ENCODE peak calls at places on chromosomes 16 and 17, in six cellular contexts. N is uterus, V is PC-3, M is fibroblast of lung, X is MM.1S, Z is heart left ventricle. K is an unnamed sample. For H3K4me1, the result is how much of the 10 kb centered on the place peaks cover.

GRCh38 chr17:8476741-8477140 is 41.1 kb downstream of the NDEL1 start:
- DNase-seq in N (no peak), V (no peak), M (no peak), X (no peak), Z (no peak), K (peak)

GRCh38 chr16:57166951-57167350 is 18.9 kb downstream of the PSME3IP1 start:
- DNase-seq in N (no peak), V (peak), M (peak), X (no peak), Z (no peak), K (no peak)

GRCh38 chr16:17757808-17758207 is 287.0 kb upstream of the XYLT1 start:
- DNase-seq in N (no peak), V (no peak), M (no peak), X (no peak), Z (no peak), K (peak)

GRCh38 chr16:74035816-74036215 is 260.8 kb upstream of the PSMD7 start:
- DNase-seq in N (no peak), V (peak), M (no peak), X (no peak), Z (no peak), K (peak)

GRCh38 chr17:8894673-8895578 is 27.5 kb upstream of the PIK3R6 start:
- DNase-seq in N (no peak), V (peak), M (peak), X (peak), Z (peak), K (peak)

GRCh38 chr17:20191066-20191465 is 181.9 kb downstream of the SPECC1 start:
- DNase-seq in N (no peak), V (peak), M (peak), X (no peak), Z (no peak), K (no peak)

GRCh38 chr16:82671743-82672142 is 45.0 kb downstream of the CDH13 start:
- DNase-seq in N (no peak), V (peak), M (no peak), X (no peak), Z (no peak), K (no peak)

GRCh38 chr16:83744521-83744981 is 63.2 kb upstream of the HSBP1 start:
- DNase-seq in N (no peak), V (peak), M (peak), X (no peak), Z (no peak), K (peak)

GRCh38 chr16:80129791-80130190 is 411.0 kb upstream of the DYNLRB2 start:
- DNase-seq in N (no peak), V (no peak), M (no peak), X (no peak), Z (no peak), K (peak)

GRCh38 chr17:33511670-33512069 is 218.6 kb upstream of the ASIC2 start:
- DNase-seq in N (no peak), V (no peak), M (no peak), X (peak), Z (no peak), K (no peak)

GRCh38 chr16:15777533-15778203 is 79.2 kb downstream of the MYH11 start:
- DNase-seq in N (no peak), V (peak), M (peak), X (peak), Z (no peak), K (peak)

GRCh38 chr16:49834496-49835009 is 21.4 kb downstream of the ZNF423 start:
- DNase-seq in N (peak), V (no peak), M (no peak), X (no peak), Z (no peak), K (peak)

GRCh38 chr17:61397086-61397842 is 2.4 kb upstream of the TBX2 start:
- DNase-seq in N (no peak), V (no peak), M (no peak), X (no peak), Z (no peak), K (peak)

GRCh38 chr17:38881600-38882191 is 11.8 kb downstream of the LASP1 start:
- DNase-seq in N (peak), V (no peak), M (peak), X (no peak), Z (peak), K (peak)

GRCh38 chr17:58575511-58575910 is 61.1 kb upstream of the MTMR4 start:
- DNase-seq in N (no peak), V (peak), M (peak), X (no peak), Z (no peak), K (no peak)

GRCh38 chr16:12288537-12289174 is 312.1 kb downstream of the SNX29 start:
- DNase-seq in N (no peak), V (no peak), M (no peak), X (no peak), Z (no peak), K (no peak)

GRCh38 chr17:48647103-48647963 is 21.2 kb upstream of the HOXB9 start:
- DNase-seq in N (no peak), V (no peak), M (no peak), X (peak), Z (no peak), K (peak)

GRCh38 chr16:86925067-86925791 is 346.9 kb downstream of the FOXL1 start:
- DNase-seq in N (no peak), V (no peak), M (peak), X (no peak), Z (no peak), K (no peak)

GRCh38 chr16:19245326-19245925 is 40.1 kb upstream of the CLEC19A start:
- DNase-seq in N (no peak), V (no peak), M (no peak), X (no peak), Z (no peak), K (no peak)

GRCh38 chr16:89193021-89193575 is 7.2 kb downstream of the SLC22A31 start:
- DNase-seq in N (peak), V (peak), M (peak), X (peak), Z (no peak), K (peak)

GRCh38 chr17:11997147-11997971 is at the start of gene ZNF18:
- DNase-seq in N (peak), V (peak), M (peak), X (peak), Z (peak), K (peak)

GRCh38 chr17:49229076-49229804 is 1.3 kb downstream of the PHOSPHO1 start:
- DNase-seq in N (no peak), V (no peak), M (no peak), X (no peak), Z (no peak), K (peak)

GRCh38 chr17:8940866-8941471 is 24.5 kb downstream of the PIK3R5 start:
- DNase-seq in N (no peak), V (no peak), M (no peak), X (no peak), Z (no peak), K (no peak)

GRCh38 chr17:2056221-2057129 is 1.6 kb downstream of the HIC1 start:
- DNase-seq in N (peak), V (no peak), M (peak), X (no peak), Z (no peak), K (peak)

GRCh38 chr16:54928421-54929089 is 2.1 kb upstream of the IRX5 start:
- DNase-seq in N (peak), V (no peak), M (peak), X (peak), Z (peak), K (peak)

GRCh38 chr17:48107137-48108055 is at the start of gene SNX11:
- DNase-seq in N (peak), V (peak), M (peak), X (peak), Z (peak), K (peak)

GRCh38 chr17:58358408-58359172 is 6.6 kb upstream of the SUPT4H1 start:
- DNase-seq in N (no peak), V (no peak), M (no peak), X (no peak), Z (no peak), K (no peak)

GRCh38 chr16:85210423-85211169 is 98.3 kb upstream of the CIBAR2 start:
- DNase-seq in N (no peak), V (peak), M (peak), X (no peak), Z (no peak), K (no peak)

GRCh38 chr17:2972749-2973148 is 90.7 kb downstream of the OR1D5 start:
- DNase-seq in N (no peak), V (no peak), M (no peak), X (no peak), Z (no peak), K (no peak)

GRCh38 chr16:23433261-23433920 is 19.6 kb downstream of the COG7 start:
- DNase-seq in N (no peak), V (no peak), M (no peak), X (no peak), Z (no peak), K (no peak)
- H3K27ac ChIP-seq in N (no peak), V (no peak), M (no peak), X (no peak), Z (no peak), K (no peak)

DNA sequence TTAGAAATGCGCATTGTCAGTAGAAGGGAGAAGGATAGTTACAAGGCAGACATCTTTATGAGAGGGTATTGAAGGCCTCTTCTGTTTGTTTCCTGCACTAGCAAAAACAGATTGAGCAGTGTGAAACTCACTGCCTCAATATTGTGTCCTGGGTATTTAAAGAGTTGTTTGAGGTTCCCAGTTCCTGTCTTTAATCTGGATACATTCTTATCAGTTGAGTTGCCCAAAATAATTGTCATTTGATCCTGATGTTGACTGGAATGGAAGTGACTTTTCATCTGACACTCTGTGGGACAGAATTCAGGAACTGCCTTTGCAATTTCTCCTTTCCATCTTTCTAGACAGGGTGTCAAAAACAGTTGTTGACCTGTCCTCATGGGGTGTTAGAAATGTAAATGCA is 1.7 kb downstream of the ATP6V0A1 start:
- DNase-seq in N (no peak), V (no peak), M (no peak), X (no peak), Z (no peak), K (no peak)
- H3K4me1 ChIP-seq in N (under half), V (under half), M (under half), X (under half), Z (under half), K (under half)

GRCh38 chr17:81528651-81529436 is 667 bp downstream of the FSCN2 start:
- DNase-seq in N (no peak), V (peak), M (no peak), X (no peak), Z (no peak), K (no peak)
- H3K27ac ChIP-seq in N (no peak), V (no peak), M (no peak), X (no peak), Z (no peak), K (no peak)

GRCh38 chr16:23124315-23124714 is 24.9 kb downstream of the USP31 start:
- DNase-seq in N (peak), V (peak), M (peak), X (no peak), Z (no peak), K (no peak)
- H3K4me1 ChIP-seq in N (under half), V (under half), M (under half), X (under half), Z (under half), K (under half)

GRCh38 chr17:40552806-40553693 is 12.2 kb downstream of the CCR7 start:
- DNase-seq in N (peak), V (no peak), M (peak), X (no peak), Z (peak), K (peak)
- H3K27ac ChIP-seq in N (peak), V (no peak), M (peak), X (no peak), Z (peak), K (peak)

GRCh38 chr17:75689441-75689873 is 22.3 kb downstream of the SAP30BP start:
- DNase-seq in N (no peak), V (peak), M (no peak), X (peak), Z (no peak), K (no peak)

GRCh38 chr17:75693500-75694481 is 26.7 kb downstream of the SAP30BP start:
- DNase-seq in N (peak), V (peak), M (peak), X (no peak), Z (peak), K (peak)

GRCh38 chr17:75692976-75693375 is 25.8 kb downstream of the SAP30BP start:
- DNase-seq in N (no peak), V (no peak), M (peak), X (no peak), Z (no peak), K (no peak)

GRCh38 chr17:75694536-75694935 is 26.7 kb upstream of the ITGB4 start:
- DNase-seq in N (no peak), V (no peak), M (no peak), X (no peak), Z (no peak), K (no peak)

DNA sequence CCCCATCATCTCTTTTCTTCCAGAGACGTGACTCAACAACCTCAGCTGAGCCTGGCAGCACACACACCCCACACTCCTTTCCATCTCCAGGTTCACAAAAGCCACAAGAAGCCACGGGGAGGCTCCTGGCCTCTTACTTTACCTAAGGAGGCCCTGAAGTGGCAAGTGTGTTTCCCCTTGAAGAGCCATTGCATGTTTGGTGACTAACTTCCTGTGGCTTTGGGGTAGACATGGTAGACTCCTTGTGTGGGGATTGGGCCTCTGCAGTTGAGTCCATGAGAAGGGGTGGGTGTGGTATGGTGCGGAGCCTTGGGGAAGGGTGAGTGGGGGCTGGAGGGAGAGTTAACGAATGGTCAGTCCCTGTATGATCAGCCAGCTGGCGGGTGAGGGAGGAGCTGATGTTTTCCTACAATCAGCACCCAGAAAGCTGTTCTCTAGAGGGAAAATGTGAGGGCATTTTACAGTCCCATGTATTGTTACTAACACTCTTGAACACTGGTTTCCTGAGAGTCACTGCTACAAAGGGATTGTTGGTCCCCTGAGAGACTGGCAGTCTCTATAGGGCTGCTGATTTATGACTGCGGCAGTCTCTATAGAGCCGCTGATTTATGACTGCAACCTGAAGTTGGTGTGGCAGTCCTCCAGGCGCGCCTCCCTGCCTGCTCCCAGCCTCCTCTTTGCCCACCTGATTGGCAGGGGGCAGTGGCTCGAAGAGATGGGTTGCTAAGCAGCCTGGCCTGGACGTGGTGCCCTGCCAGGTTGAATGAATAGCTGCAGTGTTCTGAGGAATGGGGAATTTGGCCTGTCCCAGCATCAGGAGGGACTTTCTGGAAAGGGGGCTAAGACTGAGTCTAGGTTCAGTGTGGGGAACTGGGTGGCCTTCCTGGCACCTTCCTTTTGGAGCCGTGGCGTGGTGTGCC is 24.5 kb downstream of the SAP30BP start:
- DNase-seq in N (no peak), V (peak), M (peak), X (no peak), Z (no peak), K (no peak)
- H3K4me1 ChIP-seq in N (under half), V (half or more), M (under half), X (under half), Z (under half), K (under half)

K was measured in endodermal cell.